ENCODE peak calls at places on chromosomes 16 and 17, in four cellular contexts. A is Peyer's patch, S is A549, K is adrenal gland. Q is an unnamed sample.

GRCh38 chr16:4077083-4077714 is 39.0 kb downstream of the ADCY9 start:
- DNase-seq in K (no peak), A (no peak), S (no peak), Q (no peak)

GRCh38 chr17:40442392-40443195 is 656 bp upstream of the IGFBP4 start:
- DNase-seq in A (peak; percentile 58), K (no peak), S (peak; percentile 82), Q (no peak)

GRCh38 chr16:73217654-73218053 is 169.7 kb upstream of the ZFHX3 start:
- DNase-seq in K (no peak), S (no peak), A (no peak), Q (no peak)

GRCh38 chr16:75021410-75021809 is 22.6 kb downstream of the ZNRF1 start:
- DNase-seq in A (no peak), S (no peak), K (no peak), Q (no peak)

GRCh38 chr16:2486645-2487516 is 12.0 kb downstream of the TBC1D24 start:
- DNase-seq in S (no peak), K (no peak), A (peak; percentile 88), Q (no peak)

GRCh38 chr17:56700919-56701420 is 107.5 kb downstream of the NOG start:
- DNase-seq in K (no peak), S (no peak), A (no peak), Q (no peak)

GRCh38 chr16:48076455-48077012 is 79.3 kb downstream of the ABCC12 start:
- DNase-seq in K (no peak), S (peak; percentile 34), A (no peak), Q (no peak)

GRCh38 chr17:8487130-8487645 is 51.5 kb downstream of the NDEL1 start:
- DNase-seq in K (no peak), A (no peak), S (no peak), Q (no peak)

GRCh38 chr17:29766796-29767327 is 144.2 kb upstream of the CORO6 start:
- DNase-seq in S (no peak), K (no peak), A (no peak), Q (no peak)

GRCh38 chr17:35407531-35407930 is 24.8 kb downstream of the SLFN12 start:
- DNase-seq in S (no peak), A (no peak), K (no peak), Q (no peak)

GRCh38 chr17:74749262-74750038 is 1.0 kb downstream of the NHERF1 start:
- DNase-seq in K (peak; percentile 57), A (peak; percentile 83), S (no peak), Q (no peak)

GRCh38 chr17:41167561-41167960 is 460 bp downstream of the KRTAP4-3 start:
- DNase-seq in A (no peak), S (no peak), K (no peak), Q (no peak)

GRCh38 chr17:4318186-4318585 is 48.3 kb downstream of the UBE2G1 start:
- DNase-seq in A (no peak), K (peak; percentile 72), S (no peak), Q (no peak)

GRCh38 chr17:76732734-76733617 is 4.2 kb downstream of the SRSF2 start:
- DNase-seq in K (no peak), S (no peak), A (peak; percentile 39), Q (no peak)

GRCh38 chr16:181668-182021 is 1.4 kb downstream of the HBQ1 start:
- DNase-seq in S (no peak), K (no peak), A (no peak), Q (no peak)

GRCh38 chr16:79181419-79181818 is 419.1 kb downstream of the MAF start:
- DNase-seq in S (no peak), A (no peak), K (no peak), Q (no peak)

GRCh38 chr16:69064789-69065313 is 40.6 kb upstream of the HAS3 start:
- DNase-seq in K (no peak), A (no peak), S (no peak), Q (no peak)

GRCh38 chr17:67675481-67675880 is 42.3 kb upstream of the NOL11 start:
- DNase-seq in A (no peak), S (no peak), K (no peak), Q (no peak)

GRCh38 chr16:84330685-84331050 is 36.0 kb downstream of the WFDC1 start:
- DNase-seq in A (no peak), K (no peak), S (no peak), Q (no peak)

GRCh38 chr17:82367724-82368524 is 3.6 kb upstream of the UTS2R start:
- DNase-seq in A (no peak), S (no peak), K (no peak), Q (no peak)
- TF ChIP-seq POLR2A in A (no peak), S (no peak), K (no peak), Q (no peak)

DNA sequence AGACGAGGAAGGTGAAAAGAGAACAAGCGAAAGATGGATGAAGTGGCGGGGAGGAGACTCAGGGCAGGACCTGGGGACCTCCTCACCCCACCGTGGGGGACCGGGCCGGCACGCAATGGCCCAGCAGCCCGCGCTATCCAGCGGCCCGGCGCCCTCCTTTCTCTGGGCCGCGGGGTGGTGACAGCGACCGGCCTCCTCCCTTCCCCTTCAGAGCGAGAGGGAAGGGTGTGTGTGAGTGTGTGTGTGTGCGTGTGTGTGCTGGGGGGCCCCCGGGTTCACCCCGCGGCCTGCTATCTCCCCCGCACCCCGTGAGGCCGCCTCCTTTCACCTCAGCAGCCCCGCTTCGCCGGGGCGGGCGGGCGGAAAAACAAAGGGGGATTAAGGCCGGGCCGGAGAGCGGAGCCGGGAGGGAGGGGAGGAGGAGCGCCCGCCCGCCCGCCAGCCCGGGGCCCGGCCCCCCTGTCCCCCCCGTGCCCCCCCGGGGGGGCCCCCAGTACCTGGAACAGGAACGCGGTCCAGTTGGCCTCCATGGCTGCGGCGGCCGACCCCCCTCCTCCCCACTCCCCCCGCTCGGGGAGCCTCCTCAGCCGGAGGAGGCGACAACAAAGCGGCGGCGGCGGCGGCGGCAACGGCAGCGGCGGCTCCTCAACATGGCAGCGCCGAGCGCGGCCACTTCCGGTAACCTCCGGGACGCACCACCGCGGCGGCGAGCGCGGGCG is at the start of gene VEZF1:
- DNase-seq in K (peak; percentile 70), A (peak; percentile 88), S (peak; percentile 76), Q (peak; percentile 76)
- TF ChIP-seq POLR2A in K (peak; percentile 41), A (no peak), S (peak; percentile 18), Q (peak; percentile 40)

GRCh38 chr16:8797364-8798173 is at the start of the genes PMM2 and TMEM186:
- DNase-seq in A (peak; percentile 98), K (peak; percentile 97), S (peak; percentile 98), Q (peak; percentile 93)
- TF ChIP-seq POLR2A in A (peak; percentile 65), K (no peak), S (peak; percentile 89), Q (peak; percentile 74)

DNA sequence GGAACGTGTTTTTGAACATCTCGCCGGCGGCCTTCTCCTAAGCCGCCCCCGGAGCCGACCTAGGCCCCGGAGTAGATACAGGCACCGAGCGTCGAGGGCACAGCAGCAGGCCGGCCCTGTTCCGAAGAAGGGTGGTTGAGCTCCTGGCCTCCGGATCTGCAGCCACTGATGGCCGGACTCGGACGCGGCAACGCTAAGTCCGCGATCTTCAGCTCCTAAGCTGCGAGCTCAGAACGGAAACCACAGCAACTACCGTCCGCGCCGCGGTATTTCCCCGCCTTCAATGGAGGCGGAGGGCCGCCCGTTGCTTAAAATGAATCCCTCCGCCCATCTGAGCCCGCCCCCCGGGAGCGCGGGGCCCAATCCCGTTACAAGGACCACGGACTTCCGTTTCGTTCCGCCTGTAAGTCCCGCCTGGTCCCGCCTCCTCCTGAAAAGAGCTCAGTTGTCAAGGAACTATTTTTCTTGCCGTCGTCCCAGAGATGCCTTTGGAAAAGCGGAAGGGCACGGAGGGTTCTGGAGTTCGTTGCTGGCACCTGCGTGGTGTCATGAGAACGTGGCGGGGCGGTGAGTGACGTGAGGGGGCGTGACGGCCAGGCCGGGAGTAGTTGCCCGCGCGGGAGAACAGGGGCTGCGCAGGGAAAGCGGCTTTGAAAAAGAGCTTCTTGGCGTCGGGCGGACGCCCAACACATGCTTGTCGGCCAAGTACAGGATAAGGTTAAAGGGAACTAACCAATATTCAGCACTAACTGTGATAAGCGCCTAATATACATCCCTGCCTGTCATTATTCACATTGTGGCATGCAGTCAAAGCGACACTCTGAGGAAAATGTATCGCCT is at the start of gene CFAP20:
- DNase-seq in K (peak; percentile 100), A (peak; percentile 99), S (peak; percentile 91), Q (peak; percentile 88)
- TF ChIP-seq POLR2A in K (peak; percentile 96), A (peak; percentile 86), S (peak; percentile 84), Q (peak; percentile 91)

GRCh38 chr17:6577686-6578263 is 21.4 kb upstream of the PITPNM3 start:
- DNase-seq in A (peak; percentile 58), K (no peak), S (no peak), Q (no peak)
- TF ChIP-seq POLR2A in A (no peak), K (no peak), S (no peak), Q (no peak)

GRCh38 chr16:66660422-66661209 is 35.9 kb downstream of the CMTM4 start:
- DNase-seq in S (peak; percentile 72), A (peak; percentile 49), K (peak; percentile 63), Q (peak; percentile 76)
- TF ChIP-seq POLR2A in S (no peak), A (no peak), K (no peak), Q (no peak)

DNA sequence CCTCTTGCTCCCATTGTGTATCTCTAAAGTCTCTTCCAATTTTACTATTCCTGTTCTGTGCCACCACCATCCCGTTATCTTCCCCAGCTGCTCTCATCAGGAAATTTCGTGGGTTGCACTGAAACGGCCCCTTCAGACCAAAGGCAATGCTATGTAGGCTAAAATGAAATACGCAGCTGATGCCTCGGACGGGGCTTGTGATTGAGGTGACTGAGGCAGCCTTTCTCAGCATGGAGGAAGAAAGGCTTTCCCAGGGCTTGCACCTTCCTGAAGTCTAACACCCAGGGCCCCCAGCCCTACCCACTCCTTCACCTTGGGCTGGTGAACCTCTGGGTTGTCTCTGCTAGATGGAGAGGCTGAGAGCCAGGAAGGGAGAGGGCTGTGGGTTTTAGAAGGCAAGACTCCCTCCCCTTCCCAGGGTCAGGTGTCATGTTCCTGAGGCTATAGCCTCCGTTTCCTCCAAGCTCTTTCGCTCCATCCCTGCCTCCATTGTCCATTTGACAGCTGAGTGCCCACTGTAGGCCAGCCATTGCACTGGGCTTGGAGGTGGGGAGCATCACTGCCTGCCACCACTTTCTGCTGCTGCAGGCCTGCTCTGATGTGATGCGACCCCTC is 7.8 kb downstream of the CCDC200 start:
- DNase-seq in A (no peak), K (no peak), S (no peak), Q (no peak)
- TF ChIP-seq POLR2A in A (no peak), K (no peak), S (no peak), Q (no peak)

GRCh38 chr16:23310744-23311143 is 8.6 kb downstream of the SCNN1B start:
- DNase-seq in K (no peak), S (no peak), A (no peak), Q (no peak)
- TF ChIP-seq POLR2A in K (no peak), S (no peak), A (no peak), Q (no peak)

Q was measured in H54.